ENCODE peak calls at places on chromosomes 2 and 18, in six cellular contexts. One of them, this sample, is unnamed.

GRCh38 chr2:241499146-241499965 is 9.0 kb downstream of the STK25 start:
- DNase-seq in HTR-8/SVneo: no peak
- DNase-seq in NCI-H748 treated with DMSO at 0.1 percent for 48 hours: no peak
- DNase-seq in thyroid gland: no peak
- DNase-seq in activated naive CD4-positive, alpha-beta T cell treated with anti-CD3 and anti-CD28 coated beads for 36 hours: no peak
- DNase-seq in WERI-Rb-1: no peak
- DNase-seq in this sample: no peak

GRCh38 chr2:107263596-107264090 is 377.7 kb upstream of the ST6GAL2 start:
- DNase-seq in WERI-Rb-1: no peak
- DNase-seq in thyroid gland: no peak
- DNase-seq in HTR-8/SVneo: no peak
- DNase-seq in NCI-H748 treated with DMSO at 0.1 percent for 48 hours: no peak
- DNase-seq in activated naive CD4-positive, alpha-beta T cell treated with anti-CD3 and anti-CD28 coated beads for 36 hours: no peak
- DNase-seq in this sample: no peak

GRCh38 chr2:99421469-99421868 is 68.3 kb downstream of the REV1 start:
- DNase-seq in thyroid gland: no peak
- DNase-seq in activated naive CD4-positive, alpha-beta T cell treated with anti-CD3 and anti-CD28 coated beads for 36 hours: no peak
- DNase-seq in NCI-H748 treated with DMSO at 0.1 percent for 48 hours: no peak
- DNase-seq in HTR-8/SVneo: no peak
- DNase-seq in WERI-Rb-1: no peak
- DNase-seq in this sample: no peak

GRCh38 chr2:217065695-217066405 is 206.0 kb upstream of the TNP1 start:
- DNase-seq in thyroid gland: no peak
- DNase-seq in WERI-Rb-1: no peak
- DNase-seq in NCI-H748 treated with DMSO at 0.1 percent for 48 hours: peak; percentile 54
- DNase-seq in HTR-8/SVneo: peak; percentile 37
- DNase-seq in activated naive CD4-positive, alpha-beta T cell treated with anti-CD3 and anti-CD28 coated beads for 36 hours: no peak
- DNase-seq in this sample: no peak

GRCh38 chr2:109070290-109070689 is 58.7 kb upstream of the SH3RF3 start:
- DNase-seq in activated naive CD4-positive, alpha-beta T cell treated with anti-CD3 and anti-CD28 coated beads for 36 hours: no peak
- DNase-seq in HTR-8/SVneo: no peak
- DNase-seq in NCI-H748 treated with DMSO at 0.1 percent for 48 hours: no peak
- DNase-seq in thyroid gland: no peak
- DNase-seq in WERI-Rb-1: no peak
- DNase-seq in this sample: no peak

GRCh38 chr2:161273038-161273760 is 35.0 kb upstream of the PSMD14 start:
- DNase-seq in thyroid gland: no peak
- DNase-seq in HTR-8/SVneo: peak; percentile 27
- DNase-seq in activated naive CD4-positive, alpha-beta T cell treated with anti-CD3 and anti-CD28 coated beads for 36 hours: peak; percentile 37
- DNase-seq in WERI-Rb-1: no peak
- DNase-seq in NCI-H748 treated with DMSO at 0.1 percent for 48 hours: peak; percentile 55
- DNase-seq in this sample: peak; percentile 56

GRCh38 chr2:151410485-151410833 is 757 bp downstream of the RIF1 start:
- DNase-seq in NCI-H748 treated with DMSO at 0.1 percent for 48 hours: peak; percentile 25
- DNase-seq in WERI-Rb-1: peak; percentile 44
- DNase-seq in activated naive CD4-positive, alpha-beta T cell treated with anti-CD3 and anti-CD28 coated beads for 36 hours: peak; percentile 57
- DNase-seq in HTR-8/SVneo: peak; percentile 31
- DNase-seq in thyroid gland: peak; percentile 34
- DNase-seq in this sample: peak; percentile 42

GRCh38 chr18:2606335-2606734 is 35.0 kb downstream of the NDC80 start:
- DNase-seq in WERI-Rb-1: no peak
- DNase-seq in HTR-8/SVneo: no peak
- DNase-seq in NCI-H748 treated with DMSO at 0.1 percent for 48 hours: no peak
- DNase-seq in thyroid gland: no peak
- DNase-seq in activated naive CD4-positive, alpha-beta T cell treated with anti-CD3 and anti-CD28 coated beads for 36 hours: no peak
- DNase-seq in this sample: no peak

GRCh38 chr2:68706637-68707036 is 28.0 kb upstream of the ARHGAP25 start:
- DNase-seq in WERI-Rb-1: no peak
- DNase-seq in HTR-8/SVneo: no peak
- DNase-seq in thyroid gland: no peak
- DNase-seq in activated naive CD4-positive, alpha-beta T cell treated with anti-CD3 and anti-CD28 coated beads for 36 hours: no peak
- DNase-seq in NCI-H748 treated with DMSO at 0.1 percent for 48 hours: no peak
- DNase-seq in this sample: no peak

GRCh38 chr2:69022548-69022947 is 9.6 kb downstream of the ANTXR1 start:
- DNase-seq in activated naive CD4-positive, alpha-beta T cell treated with anti-CD3 and anti-CD28 coated beads for 36 hours: no peak
- DNase-seq in thyroid gland: no peak
- DNase-seq in NCI-H748 treated with DMSO at 0.1 percent for 48 hours: no peak
- DNase-seq in HTR-8/SVneo: no peak
- DNase-seq in WERI-Rb-1: no peak
- DNase-seq in this sample: no peak

GRCh38 chr2:197107291-197108269 is 181.1 kb upstream of the PGAP1 start:
- DNase-seq in NCI-H748 treated with DMSO at 0.1 percent for 48 hours: no peak
- DNase-seq in WERI-Rb-1: no peak
- DNase-seq in thyroid gland: no peak
- DNase-seq in HTR-8/SVneo: no peak
- DNase-seq in activated naive CD4-positive, alpha-beta T cell treated with anti-CD3 and anti-CD28 coated beads for 36 hours: no peak
- DNase-seq in this sample: no peak